ENCODE peak calls at places on chromosomes 6 and 20, in ten cellular contexts. One of them, this sample, is unnamed.

GRCh38 chr20:62728028-62728780 is 19.6 kb downstream of the NTSR1 start:
- DNase-seq in psoas muscle: peak; percentile 33
- DNase-seq in aorta: peak; percentile 37
- DNase-seq in anterior cingulate cortex: no peak
- DNase-seq in hippocampal formation: no peak
- DNase-seq in fibroblast of villous mesenchyme: no peak
- DNase-seq in naive thymus-derived CD8-positive, alpha-beta T cell: no peak
- DNase-seq in amniotic stem cell: no peak
- DNase-seq in GM19239: no peak
- DNase-seq in iris pigment epithelial cell: no peak
- DNase-seq in this sample: no peak

GRCh38 chr20:63123326-63123725 is 92.6 kb downstream of the YTHDF1 start:
- DNase-seq in GM19239: no peak
- DNase-seq in aorta: peak; percentile 32
- DNase-seq in amniotic stem cell: no peak
- DNase-seq in psoas muscle: peak; percentile 33
- DNase-seq in fibroblast of villous mesenchyme: no peak
- DNase-seq in iris pigment epithelial cell: no peak
- DNase-seq in hippocampal formation: no peak
- DNase-seq in anterior cingulate cortex: no peak
- DNase-seq in naive thymus-derived CD8-positive, alpha-beta T cell: peak; percentile 34
- DNase-seq in this sample: no peak

GRCh38 chr6:129209355-129209754 is 326.4 kb downstream of the LAMA2 start:
- DNase-seq in GM19239: no peak
- DNase-seq in iris pigment epithelial cell: peak; percentile 51
- DNase-seq in naive thymus-derived CD8-positive, alpha-beta T cell: no peak
- DNase-seq in psoas muscle: no peak
- DNase-seq in hippocampal formation: no peak
- DNase-seq in fibroblast of villous mesenchyme: peak; percentile 91
- DNase-seq in anterior cingulate cortex: no peak
- DNase-seq in aorta: no peak
- DNase-seq in amniotic stem cell: no peak
- DNase-seq in this sample: no peak

GRCh38 chr20:761418-762381 is 6.6 kb downstream of the SLC52A3 start:
- DNase-seq in fibroblast of villous mesenchyme: no peak
- DNase-seq in aorta: no peak
- DNase-seq in hippocampal formation: no peak
- DNase-seq in naive thymus-derived CD8-positive, alpha-beta T cell: no peak
- DNase-seq in anterior cingulate cortex: no peak
- DNase-seq in amniotic stem cell: no peak
- DNase-seq in GM19239: no peak
- DNase-seq in psoas muscle: no peak
- DNase-seq in iris pigment epithelial cell: no peak
- DNase-seq in this sample: no peak

GRCh38 chr6:26246057-26246456 is 118.9 kb upstream of the BTN3A2 start:
- DNase-seq in aorta: no peak
- DNase-seq in psoas muscle: no peak
- DNase-seq in amniotic stem cell: no peak
- DNase-seq in iris pigment epithelial cell: no peak
- DNase-seq in naive thymus-derived CD8-positive, alpha-beta T cell: no peak
- DNase-seq in GM19239: no peak
- DNase-seq in anterior cingulate cortex: no peak
- DNase-seq in hippocampal formation: no peak
- DNase-seq in fibroblast of villous mesenchyme: no peak
- DNase-seq in this sample: no peak

GRCh38 chr6:115984809-115985208 is 75.9 kb downstream of the FRK start:
- DNase-seq in psoas muscle: no peak
- DNase-seq in amniotic stem cell: no peak
- DNase-seq in iris pigment epithelial cell: no peak
- DNase-seq in anterior cingulate cortex: no peak
- DNase-seq in GM19239: no peak
- DNase-seq in naive thymus-derived CD8-positive, alpha-beta T cell: no peak
- DNase-seq in aorta: no peak
- DNase-seq in fibroblast of villous mesenchyme: no peak
- DNase-seq in hippocampal formation: no peak
- DNase-seq in this sample: no peak

GRCh38 chr6:39341942-39342341 is 19.4 kb upstream of the KCNK16 start:
- DNase-seq in fibroblast of villous mesenchyme: no peak
- DNase-seq in psoas muscle: no peak
- DNase-seq in hippocampal formation: no peak
- DNase-seq in anterior cingulate cortex: no peak
- DNase-seq in iris pigment epithelial cell: no peak
- DNase-seq in naive thymus-derived CD8-positive, alpha-beta T cell: no peak
- DNase-seq in GM19239: no peak
- DNase-seq in aorta: no peak
- DNase-seq in amniotic stem cell: no peak
- DNase-seq in this sample: no peak

GRCh38 chr20:31607640-31608255 is 2.7 kb downstream of the ID1 start:
- DNase-seq in amniotic stem cell: no peak
- DNase-seq in fibroblast of villous mesenchyme: peak; percentile 38
- DNase-seq in naive thymus-derived CD8-positive, alpha-beta T cell: no peak
- DNase-seq in psoas muscle: no peak
- DNase-seq in GM19239: no peak
- DNase-seq in aorta: no peak
- DNase-seq in anterior cingulate cortex: no peak
- DNase-seq in hippocampal formation: no peak
- DNase-seq in iris pigment epithelial cell: peak; percentile 48
- DNase-seq in this sample: no peak

GRCh38 chr6:116616757-116617093 is 446 bp downstream of the RSPH4A start:
- DNase-seq in GM19239: no peak
- DNase-seq in fibroblast of villous mesenchyme: no peak
- DNase-seq in anterior cingulate cortex: no peak
- DNase-seq in naive thymus-derived CD8-positive, alpha-beta T cell: no peak
- DNase-seq in iris pigment epithelial cell: no peak
- DNase-seq in aorta: no peak
- DNase-seq in hippocampal formation: no peak
- DNase-seq in psoas muscle: peak; percentile 57
- DNase-seq in amniotic stem cell: no peak
- DNase-seq in this sample: no peak

GRCh38 chr20:34475979-34476736 is 40.1 kb upstream of the DYNLRB1 start:
- DNase-seq in amniotic stem cell: no peak
- DNase-seq in GM19239: peak; percentile 38
- DNase-seq in iris pigment epithelial cell: no peak
- DNase-seq in hippocampal formation: peak; percentile 10
- DNase-seq in anterior cingulate cortex: peak; percentile 53
- DNase-seq in aorta: peak; percentile 66
- DNase-seq in naive thymus-derived CD8-positive, alpha-beta T cell: no peak
- DNase-seq in fibroblast of villous mesenchyme: peak; percentile 40
- DNase-seq in psoas muscle: peak; percentile 74
- DNase-seq in this sample: no peak

GRCh38 chr6:147341486-147341885 is 137.3 kb downstream of the STXBP5 start:
- DNase-seq in iris pigment epithelial cell: no peak
- DNase-seq in naive thymus-derived CD8-positive, alpha-beta T cell: no peak
- DNase-seq in anterior cingulate cortex: no peak
- DNase-seq in fibroblast of villous mesenchyme: no peak
- DNase-seq in hippocampal formation: no peak
- DNase-seq in psoas muscle: no peak
- DNase-seq in GM19239: no peak
- DNase-seq in aorta: no peak
- DNase-seq in amniotic stem cell: no peak
- DNase-seq in this sample: no peak

GRCh38 chr6:157235600-157236039 is 87.7 kb downstream of the TMEM242 start:
- DNase-seq in fibroblast of villous mesenchyme: peak; percentile 57
- DNase-seq in anterior cingulate cortex: peak; percentile 50
- DNase-seq in naive thymus-derived CD8-positive, alpha-beta T cell: no peak
- DNase-seq in aorta: peak; percentile 84
- DNase-seq in amniotic stem cell: no peak
- DNase-seq in psoas muscle: peak; percentile 83
- DNase-seq in iris pigment epithelial cell: peak; percentile 66
- DNase-seq in hippocampal formation: peak; percentile 25
- DNase-seq in GM19239: peak; percentile 43
- DNase-seq in this sample: no peak

GRCh38 chr6:71393471-71393870 is 104.9 kb downstream of the OGFRL1 start:
- DNase-seq in fibroblast of villous mesenchyme: peak; percentile 67
- DNase-seq in amniotic stem cell: no peak
- DNase-seq in hippocampal formation: no peak
- DNase-seq in anterior cingulate cortex: no peak
- DNase-seq in aorta: no peak
- DNase-seq in iris pigment epithelial cell: no peak
- DNase-seq in naive thymus-derived CD8-positive, alpha-beta T cell: no peak
- DNase-seq in GM19239: no peak
- DNase-seq in psoas muscle: no peak
- DNase-seq in this sample: no peak

GRCh38 chr20:43963872-43964791 is 49.5 kb downstream of the TOX2 start:
- DNase-seq in amniotic stem cell: no peak
- DNase-seq in aorta: peak; percentile 79
- DNase-seq in iris pigment epithelial cell: peak; percentile 55
- DNase-seq in hippocampal formation: no peak
- DNase-seq in anterior cingulate cortex: no peak
- DNase-seq in fibroblast of villous mesenchyme: peak; percentile 84
- DNase-seq in naive thymus-derived CD8-positive, alpha-beta T cell: peak; percentile 72
- DNase-seq in psoas muscle: peak; percentile 69
- DNase-seq in GM19239: no peak
- DNase-seq in this sample: no peak

GRCh38 chr6:76706086-76706485 is 633.6 kb upstream of the IMPG1 start:
- DNase-seq in psoas muscle: no peak
- DNase-seq in anterior cingulate cortex: no peak
- DNase-seq in fibroblast of villous mesenchyme: no peak
- DNase-seq in amniotic stem cell: no peak
- DNase-seq in aorta: no peak
- DNase-seq in hippocampal formation: no peak
- DNase-seq in GM19239: no peak
- DNase-seq in iris pigment epithelial cell: no peak
- DNase-seq in naive thymus-derived CD8-positive, alpha-beta T cell: no peak
- DNase-seq in this sample: no peak

GRCh38 chr6:34070315-34071110 is 75.4 kb downstream of the GRM4 start:
- DNase-seq in fibroblast of villous mesenchyme: no peak
- DNase-seq in amniotic stem cell: no peak
- DNase-seq in iris pigment epithelial cell: no peak
- DNase-seq in GM19239: no peak
- DNase-seq in aorta: no peak
- DNase-seq in hippocampal formation: no peak
- DNase-seq in anterior cingulate cortex: no peak
- DNase-seq in psoas muscle: no peak
- DNase-seq in naive thymus-derived CD8-positive, alpha-beta T cell: no peak
- DNase-seq in this sample: no peak

GRCh38 chr6:35970181-35970580 is 49.3 kb upstream of the SRPK1 start:
- DNase-seq in hippocampal formation: no peak
- DNase-seq in psoas muscle: no peak
- DNase-seq in anterior cingulate cortex: no peak
- DNase-seq in amniotic stem cell: peak; percentile 17
- DNase-seq in aorta: no peak
- DNase-seq in fibroblast of villous mesenchyme: peak; percentile 32
- DNase-seq in naive thymus-derived CD8-positive, alpha-beta T cell: no peak
- DNase-seq in GM19239: no peak
- DNase-seq in iris pigment epithelial cell: peak; percentile 84
- DNase-seq in this sample: no peak

GRCh38 chr6:170317718-170318117 is 11.2 kb downstream of the FAM120B start:
- DNase-seq in GM19239: no peak
- DNase-seq in aorta: no peak
- DNase-seq in iris pigment epithelial cell: no peak
- DNase-seq in hippocampal formation: no peak
- DNase-seq in fibroblast of villous mesenchyme: no peak
- DNase-seq in naive thymus-derived CD8-positive, alpha-beta T cell: no peak
- DNase-seq in anterior cingulate cortex: no peak
- DNase-seq in amniotic stem cell: no peak
- DNase-seq in psoas muscle: no peak
- DNase-seq in this sample: no peak

GRCh38 chr20:2946988-2947961 is 74.0 kb downstream of the PTPRA start:
- DNase-seq in hippocampal formation: peak; percentile 70
- DNase-seq in iris pigment epithelial cell: peak; percentile 81
- DNase-seq in aorta: no peak
- DNase-seq in fibroblast of villous mesenchyme: peak; percentile 91
- DNase-seq in anterior cingulate cortex: peak; percentile 41
- DNase-seq in naive thymus-derived CD8-positive, alpha-beta T cell: no peak
- DNase-seq in GM19239: no peak
- DNase-seq in amniotic stem cell: no peak
- DNase-seq in psoas muscle: no peak
- DNase-seq in this sample: no peak

GRCh38 chr20:13336308-13337089 is 115.4 kb downstream of the ISM1 start:
- DNase-seq in anterior cingulate cortex: no peak
- DNase-seq in psoas muscle: no peak
- DNase-seq in iris pigment epithelial cell: peak; percentile 17
- DNase-seq in fibroblast of villous mesenchyme: peak; percentile 4
- DNase-seq in GM19239: no peak
- DNase-seq in naive thymus-derived CD8-positive, alpha-beta T cell: no peak
- DNase-seq in aorta: no peak
- DNase-seq in amniotic stem cell: peak; percentile 60
- DNase-seq in hippocampal formation: no peak
- DNase-seq in this sample: no peak

GRCh38 chr6:118263929-118264486 is 284.1 kb upstream of the PLN start:
- DNase-seq in psoas muscle: no peak
- DNase-seq in GM19239: no peak
- DNase-seq in iris pigment epithelial cell: peak; percentile 15
- DNase-seq in naive thymus-derived CD8-positive, alpha-beta T cell: no peak
- DNase-seq in fibroblast of villous mesenchyme: peak; percentile 31
- DNase-seq in aorta: no peak
- DNase-seq in hippocampal formation: peak; percentile 14
- DNase-seq in anterior cingulate cortex: no peak
- DNase-seq in amniotic stem cell: no peak
- DNase-seq in this sample: no peak

GRCh38 chr20:62631336-62632317 is 10.7 kb upstream of the SLCO4A1 start:
- DNase-seq in psoas muscle: no peak
- DNase-seq in hippocampal formation: no peak
- DNase-seq in aorta: no peak
- DNase-seq in naive thymus-derived CD8-positive, alpha-beta T cell: no peak
- DNase-seq in anterior cingulate cortex: no peak
- DNase-seq in GM19239: no peak
- DNase-seq in amniotic stem cell: no peak
- DNase-seq in fibroblast of villous mesenchyme: no peak
- DNase-seq in iris pigment epithelial cell: no peak
- DNase-seq in this sample: no peak

GRCh38 chr6:1787894-1788293 is 178.2 kb downstream of the FOXC1 start:
- DNase-seq in aorta: peak; percentile 77
- DNase-seq in GM19239: no peak
- DNase-seq in anterior cingulate cortex: no peak
- DNase-seq in hippocampal formation: no peak
- DNase-seq in amniotic stem cell: peak; percentile 35
- DNase-seq in psoas muscle: no peak
- DNase-seq in naive thymus-derived CD8-positive, alpha-beta T cell: no peak
- DNase-seq in fibroblast of villous mesenchyme: no peak
- DNase-seq in iris pigment epithelial cell: peak; percentile 92
- DNase-seq in this sample: peak; percentile 20

GRCh38 chr6:148867851-148868250 is 121.0 kb downstream of the UST start:
- DNase-seq in hippocampal formation: no peak
- DNase-seq in amniotic stem cell: no peak
- DNase-seq in aorta: no peak
- DNase-seq in fibroblast of villous mesenchyme: no peak
- DNase-seq in naive thymus-derived CD8-positive, alpha-beta T cell: no peak
- DNase-seq in GM19239: no peak
- DNase-seq in iris pigment epithelial cell: no peak
- DNase-seq in anterior cingulate cortex: no peak
- DNase-seq in psoas muscle: no peak
- DNase-seq in this sample: no peak

This sample was measured in AG09319.